ENCODE peak calls at places on chromosomes 7 and 10, in nine cellular contexts. L, J, H, S, T, V, M, F and G are unnamed samples.

GRCh38 chr10:108338146-108338545 is 1173.6 kb upstream of the SORCS1 start:
- DNase-seq in H (no peak), L (no peak), J (no peak), M (no peak), T (no peak), S (no peak), F (no peak), V (no peak), G (peak)

GRCh38 chr7:106112972-106113421 is 885 bp upstream of the SYPL1 start:
- DNase-seq in V (no peak), J (no peak), F (no peak), H (no peak), M (no peak), S (peak), T (no peak), L (no peak), G (no peak)

GRCh38 chr7:100817097-100817496 is 10.2 kb downstream of the EPHB4 start:
- DNase-seq in J (no peak), M (no peak), T (no peak), H (no peak), V (no peak), L (no peak), S (no peak), F (no peak), G (no peak)

GRCh38 chr7:149685455-149685854 is 87.9 kb downstream of the ZNF467 start:
- DNase-seq in L (no peak), S (no peak), V (no peak), T (no peak), M (no peak), H (no peak), F (no peak), J (no peak), G (peak)

GRCh38 chr7:36286241-36286640 is 103.4 kb upstream of the ANLN start:
- DNase-seq in H (no peak), T (no peak), F (no peak), L (no peak), M (no peak), V (no peak), S (no peak), J (no peak), G (no peak)

GRCh38 chr7:124779194-124779593 is 13.6 kb upstream of the GPR37 start:
- DNase-seq in J (no peak), S (no peak), M (no peak), V (no peak), L (peak), F (no peak), H (no peak), T (no peak), G (peak)

GRCh38 chr7:87474533-87475358 is 734 bp downstream of the ABCB4 start:
- DNase-seq in T (no peak), M (no peak), F (peak), V (peak), S (peak), J (peak), L (no peak), H (peak), G (no peak)

GRCh38 chr7:13017325-13017853 is 330.0 kb downstream of the ARL4A start:
- DNase-seq in M (peak), T (no peak), F (no peak), L (no peak), J (no peak), S (peak), V (no peak), H (peak), G (peak)

GRCh38 chr10:129916506-129916995 is 47.5 kb downstream of the EBF3 start:
- DNase-seq in L (no peak), H (no peak), T (peak), V (no peak), M (no peak), S (no peak), F (no peak), J (no peak), G (no peak)

GRCh38 chr10:50594012-50594411 is 29.7 kb downstream of the SGMS1 start:
- DNase-seq in J (no peak), S (no peak), M (peak), T (no peak), F (peak), H (peak), L (peak), V (no peak), G (peak)

GRCh38 chr10:17257466-17258321 is 29.7 kb downstream of the VIM start:
- DNase-seq in S (peak), T (peak), V (peak), H (peak), L (peak), J (peak), F (peak), M (peak), G (peak)

GRCh38 chr7:116509982-116510579 is 10.5 kb downstream of the CAV2 start:
- DNase-seq in M (no peak), T (no peak), J (no peak), L (no peak), F (no peak), S (no peak), H (no peak), V (no peak), G (no peak)